ENCODE peak calls at places on chromosomes 12 and 14, in eight cellular contexts. D is fibroblast of the aortic adventitia; C is H54; X is Kasumi-1; B is stimulated activated effector memory CD8-positive, alpha-beta T cell treated with anti-CD3 and anti-CD28 coated beads, Interleukin-12 subunit alpha, Interleukin-12 subunit beta, amount 100 ng/mL, for 72 hours; Y is heart right ventricle; Z is HFFc6; Q is stimulated activated CD8-positive, alpha-beta memory T cell treated with anti-CD3 and anti-CD28 coated beads, Interleukin-15, amount 100 ng/mL, for 24 hours. J is an unnamed sample.
A peak's percentile ranks its signal among the peaks of the same experiment; 100 is the strongest.

GRCh38 chr12:62720661-62721330 is 214.2 kb downstream of the PPM1H start:
- DNase-seq in Y (no peak), Z (peak; percentile 66), C (no peak), X (no peak), Q (no peak), D (no peak), B (no peak), J (peak; percentile 42)

GRCh38 chr14:103401223-103402214 is 16.3 kb downstream of the MARK3 start:
- DNase-seq in Z (peak; percentile 81), C (no peak), B (no peak), Q (no peak), X (peak; percentile 49), D (peak; percentile 73), Y (no peak), J (peak; percentile 73)

GRCh38 chr14:105041841-105042765 is 21.2 kb upstream of the CDCA4 start:
- DNase-seq in D (peak; percentile 32), X (no peak), Y (no peak), Q (no peak), C (no peak), B (no peak), Z (no peak), J (no peak)

GRCh38 chr12:56029666-56030293 is 8.9 kb downstream of the IKZF4 start:
- DNase-seq in D (peak; percentile 83), B (no peak), Q (no peak), Y (no peak), C (peak; percentile 33), Z (peak; percentile 63), X (peak; percentile 73), J (peak; percentile 74)

GRCh38 chr14:57486767-57487379 is 6.8 kb downstream of the CCDC198 start:
- DNase-seq in C (no peak), Y (no peak), D (peak; percentile 57), B (no peak), X (peak; percentile 41), Z (peak; percentile 48), Q (no peak), J (peak; percentile 57)

GRCh38 chr14:95713596-95714371 is at the start of gene TCL1A:
- DNase-seq in B (no peak), Y (no peak), X (no peak), C (no peak), Q (no peak), Z (no peak), D (no peak), J (no peak)

GRCh38 chr12:28132398-28132797 is 57.9 kb upstream of the CCDC91 start:
- DNase-seq in Y (no peak), Z (no peak), C (no peak), Q (no peak), B (no peak), D (peak; percentile 5), X (no peak), J (no peak)

GRCh38 chr14:74908861-74909341 is 14.2 kb downstream of the RPS6KL1 start:
- DNase-seq in B (no peak), Y (no peak), C (no peak), X (no peak), D (no peak), Z (no peak), Q (no peak), J (no peak)

GRCh38 chr12:5796171-5797091 is 148.6 kb downstream of the ANO2 start:
- DNase-seq in X (no peak), Z (no peak), C (peak; percentile 35), Y (peak; percentile 43), D (no peak), Q (no peak), B (no peak), J (peak; percentile 69)

GRCh38 chr14:104998801-104999200 is 13.2 kb downstream of the CLBA1 start:
- DNase-seq in Z (no peak), D (no peak), C (no peak), B (no peak), X (no peak), Y (no peak), Q (no peak), J (no peak)

GRCh38 chr14:36553650-36554260 is 28.7 kb downstream of the NKX2-8 start:
- DNase-seq in Q (no peak), Z (peak; percentile 54), X (peak; percentile 61), Y (no peak), C (peak; percentile 4), D (peak; percentile 68), B (no peak), J (peak; percentile 72)

GRCh38 chr14:100135073-100135472 is 24.4 kb downstream of the DEGS2 start:
- DNase-seq in X (no peak), Y (no peak), Q (no peak), D (no peak), B (no peak), C (no peak), Z (no peak), J (no peak)

GRCh38 chr14:52706286-52706685 is 714 bp upstream of the PSMC6 start:
- DNase-seq in Y (no peak), D (no peak), C (no peak), Z (no peak), Q (no peak), X (peak; percentile 27), B (no peak), J (no peak)

GRCh38 chr12:108210001-108210400 is 80.9 kb downstream of the WSCD2 start:
- DNase-seq in Y (no peak), B (no peak), Z (no peak), C (no peak), D (no peak), X (no peak), Q (no peak), J (no peak)

GRCh38 chr14:37232907-37233481 is 35.3 kb downstream of the MIPOL1 start:
- DNase-seq in C (no peak), Y (no peak), B (no peak), Q (no peak), Z (peak; percentile 65), X (peak; percentile 53), D (peak; percentile 69), J (peak; percentile 56)

GRCh38 chr14:75286313-75286712 is 7.7 kb downstream of the FOS start:
- DNase-seq in Q (no peak), B (no peak), X (no peak), Y (peak; percentile 48), C (no peak), Z (no peak), D (no peak), J (no peak)

GRCh38 chr12:89544730-89545184 is 18.9 kb upstream of the POC1B start:
- DNase-seq in B (no peak), X (peak; percentile 68), Z (peak; percentile 42), Q (no peak), C (no peak), Y (peak; percentile 49), D (peak; percentile 31), J (no peak)

GRCh38 chr12:96164951-96165858 is 29.0 kb upstream of the ELK3 start:
- DNase-seq in X (no peak), C (no peak), Y (peak; percentile 27), D (peak; percentile 11), Z (no peak), B (no peak), Q (no peak), J (no peak)

GRCh38 chr14:102008891-102009290 is 44.5 kb downstream of the DYNC1H1 start:
- DNase-seq in C (no peak), Q (no peak), D (no peak), B (no peak), Y (no peak), X (no peak), Z (no peak), J (no peak)

GRCh38 chr12:90808568-90808967 is 146.4 kb downstream of the CCER1 start:
- DNase-seq in C (no peak), Y (no peak), Q (no peak), D (no peak), Z (no peak), X (no peak), B (no peak), J (no peak)

GRCh38 chr14:80278293-80279037 is 67.2 kb upstream of the DIO2 start:
- DNase-seq in D (peak; percentile 89), C (no peak), X (no peak), B (no peak), Z (no peak), Q (no peak), Y (no peak), J (peak; percentile 11)

GRCh38 chr14:100438678-100439592 is 115.8 kb downstream of the SLC25A47 start:
- DNase-seq in B (peak; percentile 17), X (no peak), Z (peak; percentile 84), Y (no peak), D (peak; percentile 63), Q (no peak), C (peak; percentile 90), J (peak; percentile 79)

GRCh38 chr12:129381717-129382116 is 522.1 kb downstream of the TMEM132D start:
- DNase-seq in D (no peak), B (no peak), C (no peak), X (no peak), Q (no peak), Y (no peak), Z (no peak), J (no peak)

GRCh38 chr12:11059041-11059440 is 3.1 kb downstream of the TAS2R46 start:
- DNase-seq in B (no peak), Y (no peak), D (no peak), C (no peak), Q (no peak), Z (no peak), X (no peak), J (no peak)

GRCh38 chr12:5746020-5746419 is 199.0 kb downstream of the ANO2 start:
- DNase-seq in X (no peak), B (no peak), Q (no peak), Z (no peak), C (no peak), D (no peak), Y (no peak), J (no peak)

GRCh38 chr12:123024819-123025391 is 44.4 kb downstream of the ARL6IP4 start:
- DNase-seq in C (no peak), D (peak; percentile 29), X (no peak), Y (no peak), Z (peak; percentile 40), B (no peak), Q (no peak), J (no peak)

GRCh38 chr12:51009038-51009437 is 17.1 kb downstream of the SLC11A2 start:
- DNase-seq in B (no peak), X (peak; percentile 86), Z (no peak), Q (no peak), C (no peak), Y (peak; percentile 47), D (no peak), J (no peak)

GRCh38 chr12:83320350-83320749 is 633.6 kb downstream of the TMTC2 start:
- DNase-seq in Y (no peak), Q (no peak), X (no peak), D (no peak), B (no peak), C (no peak), Z (no peak), J (no peak)

GRCh38 chr12:45727994-45728624 is 1.4 kb upstream of the ARID2 start:
- DNase-seq in B (no peak), X (no peak), D (no peak), Q (no peak), Y (no peak), C (no peak), Z (peak; percentile 0), J (peak; percentile 4)

GRCh38 chr12:68963456-68963859 is 30.5 kb upstream of the CPM start:
- DNase-seq in D (no peak), Y (no peak), X (peak; percentile 56), B (no peak), C (no peak), Q (no peak), Z (no peak), J (peak; percentile 12)

GRCh38 chr14:35827678-35828472 is 1.7 kb downstream of the BRMS1L start:
- DNase-seq in Y (no peak), X (no peak), Z (no peak), B (no peak), C (no peak), Q (no peak), D (no peak), J (no peak)

GRCh38 chr12:49236423-49236822 is 28.5 kb upstream of the TUBA1C start:
- DNase-seq in B (no peak), X (no peak), Y (no peak), Q (no peak), C (no peak), Z (no peak), D (no peak), J (no peak)

GRCh38 chr12:110001596-110001995 is 2.4 kb downstream of the ANKRD13A start:
- DNase-seq in B (no peak), D (peak; percentile 69), Y (no peak), Q (no peak), X (no peak), Z (peak; percentile 92), C (peak; percentile 57), J (peak; percentile 71)

GRCh38 chr12:64404470-64405446 is 566 bp downstream of the XPOT start:
- DNase-seq in X (peak; percentile 67), Z (peak; percentile 58), C (peak; percentile 42), Y (peak; percentile 58), D (peak; percentile 95), Q (peak; percentile 44), B (peak; percentile 65), J (peak; percentile 91)

J was measured in GM03348.